ENCODE peak calls at places on chromosomes 16 and 17, in five cellular contexts. F, Q, M, A and R are unnamed samples.

GRCh38 chr17:67765623-67766022 is 47.9 kb downstream of the NOL11 start:
- DNase-seq in F (no peak), Q (no peak), M (peak), A (no peak), R (no peak)

GRCh38 chr16:85273293-85273692 is 161.0 kb upstream of the CIBAR2 start:
- DNase-seq in F (no peak), Q (no peak), M (no peak), A (no peak), R (no peak)

GRCh38 chr16:7363397-7364053 is 30.9 kb downstream of the RBFOX1 start:
- DNase-seq in F (no peak), Q (no peak), M (no peak), A (no peak), R (no peak)

GRCh38 chr16:85390511-85391174 is 222.5 kb upstream of the GSE1 start:
- DNase-seq in F (no peak), Q (peak), M (peak), A (peak), R (no peak)

GRCh38 chr17:75795820-75796607 is 11.4 kb downstream of the UNK start:
- DNase-seq in F (no peak), Q (no peak), M (no peak), A (no peak), R (no peak)

GRCh38 chr17:82702161-82702932 is 3.8 kb upstream of the RAB40B start:
- DNase-seq in F (no peak), Q (no peak), M (no peak), A (no peak), R (no peak)

GRCh38 chr17:45823598-45823997 is 21.1 kb upstream of the SPPL2C start:
- DNase-seq in F (no peak), Q (no peak), M (no peak), A (no peak), R (no peak)

GRCh38 chr16:54034684-54035083 is 251.9 kb downstream of the IRX3 start:
- DNase-seq in F (no peak), Q (no peak), M (no peak), A (no peak), R (no peak)

GRCh38 chr17:3788200-3788599 is 12.8 kb downstream of the ITGAE start:
- DNase-seq in F (no peak), Q (no peak), M (no peak), A (no peak), R (no peak)

GRCh38 chr17:1629647-1630310 is 1.1 kb upstream of the SLC43A2 start:
- DNase-seq in F (no peak), Q (peak), M (peak), A (no peak), R (no peak)

GRCh38 chr16:85369741-85370528 is 243.2 kb upstream of the GSE1 start:
- DNase-seq in F (no peak), Q (peak), M (peak), A (peak), R (no peak)

GRCh38 chr16:88499314-88499713 is 46.2 kb downstream of the ZFPM1 start:
- DNase-seq in F (no peak), Q (no peak), M (peak), A (no peak), R (no peak)

GRCh38 chr17:78387982-78388941 is 9.8 kb downstream of the PGS1 start:
- DNase-seq in F (no peak), Q (no peak), M (no peak), A (no peak), R (no peak)

GRCh38 chr17:73209436-73209835 is 16.6 kb downstream of the COG1 start:
- DNase-seq in F (no peak), Q (no peak), M (no peak), A (no peak), R (no peak)

GRCh38 chr17:49815761-49816281 is 27.3 kb downstream of the KAT7 start:
- DNase-seq in F (peak), Q (no peak), M (no peak), A (no peak), R (no peak)

GRCh38 chr17:57818066-57818465 is 31.8 kb downstream of the MRPS23 start:
- DNase-seq in F (no peak), Q (no peak), M (no peak), A (no peak), R (no peak)

GRCh38 chr16:88846088-88846487 is 10.7 kb downstream of the GALNS start:
- DNase-seq in F (no peak), Q (no peak), M (peak), A (no peak), R (no peak)

GRCh38 chr17:80574496-80574895 is 29.9 kb downstream of the RPTOR start:
- DNase-seq in F (no peak), Q (no peak), M (no peak), A (no peak), R (no peak)

GRCh38 chr17:42708588-42708987 is 26.3 kb downstream of the CNTNAP1 start:
- DNase-seq in F (no peak), Q (no peak), M (no peak), A (no peak), R (no peak)

GRCh38 chr17:79936661-79937434 is 97.6 kb upstream of the CBX4 start:
- DNase-seq in F (no peak), Q (no peak), M (no peak), A (no peak), R (no peak)

GRCh38 chr16:4285167-4285566 is 12.3 kb upstream of the TFAP4 start:
- DNase-seq in F (no peak), Q (no peak), M (peak), A (no peak), R (no peak)

GRCh38 chr17:46865100-46865499 is 13.7 kb downstream of the WNT9B start:
- DNase-seq in F (no peak), Q (no peak), M (no peak), A (no peak), R (no peak)

GRCh38 chr17:57451126-57451690 is 194.9 kb downstream of the MSI2 start:
- DNase-seq in F (no peak), Q (no peak), M (no peak), A (no peak), R (no peak)

GRCh38 chr16:4780235-4780634 is 7.9 kb downstream of the SEPTIN12 start:
- DNase-seq in F (no peak), Q (no peak), M (no peak), A (no peak), R (no peak)

GRCh38 chr17:37761065-37761464 is 16.2 kb upstream of the HNF1B start:
- DNase-seq in F (no peak), Q (no peak), M (no peak), A (no peak), R (no peak)

GRCh38 chr16:714558-715447 is at the start of gene METRN:
- DNase-seq in F (no peak), Q (peak), M (peak), A (peak), R (no peak)

GRCh38 chr17:36703860-36704266 is 102.5 kb downstream of the MRM1 start:
- DNase-seq in F (no peak), Q (peak), M (peak), A (no peak), R (no peak)

GRCh38 chr16:84065536-84066132 is 23.0 kb upstream of the SLC38A8 start:
- DNase-seq in F (no peak), Q (peak), M (peak), A (peak), R (no peak)

GRCh38 chr17:76529224-76529642 is 8.3 kb downstream of the CYGB start:
- DNase-seq in F (no peak), Q (no peak), M (no peak), A (no peak), R (no peak)

GRCh38 chr16:73066321-73066926 is 18.5 kb upstream of the ZFHX3 start:
- DNase-seq in F (no peak), Q (no peak), M (no peak), A (no peak), R (no peak)

GRCh38 chr17:45973099-45973838 is 25.8 kb upstream of the STH start:
- DNase-seq in F (no peak), Q (no peak), M (no peak), A (no peak), R (no peak)

GRCh38 chr17:64326420-64327054 is 63.5 kb upstream of the TEX2 start:
- DNase-seq in F (no peak), Q (no peak), M (no peak), A (peak), R (no peak)
- TF ChIP-seq HDAC2 in F (no peak), Q (no peak), M (no peak), A (peak), R (no peak)

GRCh38 chr17:64145460-64145750 is 15.5 kb upstream of the ERN1 start:
- DNase-seq in F (no peak), Q (no peak), M (no peak), A (no peak), R (no peak)

GRCh38 chr17:64145751-64146417 is 15.9 kb upstream of the ERN1 start:
- DNase-seq in F (peak), Q (peak), M (peak), A (peak), R (peak)

GRCh38 chr17:64147110-64148016 is 17.4 kb upstream of the ERN1 start:
- DNase-seq in F (no peak), Q (peak), M (no peak), A (peak), R (no peak)

GRCh38 chr17:64148017-64148631 is 18.2 kb upstream of the ERN1 start:
- DNase-seq in F (no peak), Q (no peak), M (no peak), A (peak), R (no peak)

GRCh38 chr17:64146418-64147109 is 16.6 kb upstream of the ERN1 start:
- DNase-seq in F (no peak), Q (peak), M (no peak), A (peak), R (no peak)
- TF ChIP-seq HDAC2 in F (peak), Q (no peak), M (no peak), A (no peak), R (no peak)

GRCh38 chr17:8039611-8040168 is 831 bp downstream of the ALOX15B start:
- DNase-seq in F (no peak), Q (no peak), M (no peak), A (no peak), R (no peak)

GRCh38 chr17:8041980-8042379 is 3.1 kb downstream of the ALOX15B start:
- DNase-seq in F (no peak), Q (no peak), M (no peak), A (no peak), R (no peak)

GRCh38 chr17:8044819-8045810 is 6.3 kb downstream of the ALOX15B start:
- DNase-seq in F (no peak), Q (no peak), M (no peak), A (no peak), R (no peak)

GRCh38 chr17:8038954-8039610 is at the start of gene ALOX15B:
- DNase-seq in F (no peak), Q (no peak), M (no peak), A (no peak), R (no peak)

DNA sequence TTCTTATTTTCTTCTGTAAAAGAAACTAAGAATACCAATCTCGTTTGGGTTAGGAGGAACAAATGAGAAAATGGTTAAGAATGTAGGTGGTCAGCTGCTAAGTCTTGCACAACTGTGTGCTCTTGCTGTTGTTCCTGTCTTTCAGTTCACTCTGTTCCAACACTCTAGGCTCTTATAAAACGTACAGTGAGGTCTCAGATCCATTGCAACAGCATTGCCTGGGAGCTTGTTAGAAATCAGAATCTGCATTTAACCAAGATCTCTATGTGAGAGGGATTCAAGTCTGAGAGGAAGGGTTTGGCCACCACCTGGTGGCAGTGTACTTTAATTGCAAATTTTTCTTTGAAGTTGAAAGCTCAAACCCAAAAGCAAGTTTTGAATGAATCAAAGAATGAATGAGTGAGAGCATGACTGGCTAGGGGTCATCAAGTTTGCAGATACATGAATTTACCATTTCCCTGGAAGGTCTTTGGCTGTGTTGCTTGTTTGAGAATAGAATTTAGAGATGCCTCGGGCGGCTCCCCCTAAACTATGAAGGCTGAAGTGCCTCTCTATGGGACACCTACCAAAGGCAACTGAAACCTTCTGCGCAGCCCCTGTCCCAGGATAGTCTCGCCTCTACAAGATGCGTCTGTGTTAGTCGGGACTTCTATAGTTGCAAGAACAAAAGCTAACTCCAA is 2.5 kb downstream of the ALOX15B start:
- DNase-seq in F (no peak), Q (peak), M (peak), A (peak), R (no peak)
- TF ChIP-seq HDAC2 in F (no peak), Q (no peak), M (no peak), A (no peak), R (no peak)

DNA sequence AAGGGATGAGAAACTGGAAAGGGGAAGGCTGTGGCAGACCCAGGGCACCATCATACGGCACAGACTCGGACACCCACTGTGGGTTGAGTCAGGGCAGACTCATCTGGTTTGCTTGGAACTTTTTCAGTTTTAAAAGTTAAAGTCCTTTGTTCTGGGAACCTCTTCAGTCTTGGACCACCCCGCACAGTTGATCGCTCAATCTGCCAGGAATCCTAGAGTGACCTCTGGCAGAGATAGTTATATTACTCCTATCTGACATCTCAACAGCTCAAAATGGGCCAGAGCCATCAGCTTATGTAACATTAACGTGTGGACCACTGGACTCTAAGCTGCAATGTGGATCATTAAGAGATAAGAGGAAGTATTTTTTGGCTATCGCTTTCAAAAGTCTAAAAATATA is 164.3 kb downstream of the ABCA8 start:
- DNase-seq in F (no peak), Q (no peak), M (no peak), A (no peak), R (no peak)
- TF ChIP-seq HDAC2 in F (no peak), Q (no peak), M (no peak), A (no peak), R (no peak)

GRCh38 chr16:19696961-19697360 is 21.1 kb downstream of the KNOP1 start:
- DNase-seq in F (no peak), Q (no peak), M (no peak), A (no peak), R (no peak)
- TF ChIP-seq HDAC2 in F (no peak), Q (no peak), M (no peak), A (no peak), R (no peak)

GRCh38 chr16:13992976-13993375 is 73.0 kb downstream of the ERCC4 start:
- DNase-seq in F (no peak), Q (no peak), M (no peak), A (no peak), R (no peak)
- TF ChIP-seq HDAC2 in F (no peak), Q (no peak), M (no peak), A (no peak), R (no peak)

GRCh38 chr16:2475413-2476344 is 752 bp downstream of the TBC1D24 start:
- DNase-seq in F (no peak), Q (peak), M (peak), A (no peak), R (no peak)
- TF ChIP-seq HDAC2 in F (peak), Q (no peak), M (no peak), A (no peak), R (no peak)